ENCODE peak calls at places on chromosome 4, in nine cellular contexts. E is naive thymus-derived CD4-positive, alpha-beta T cell; G is body of pancreas; V is psoas muscle; I is left ventricle myocardium inferior; P is Caco-2; N is heart left ventricle; D is IMR-90; W is right cardiac atrium. R is an unnamed sample.

GRCh38 chr4:184104419-184105101 is 113.1 kb downstream of the ENPP6 start:
- DNase-seq in E (no peak), G (peak; percentile 40), V (no peak), I (no peak), P (no peak), N (no peak), D (no peak), W (no peak), R (no peak)

GRCh38 chr4:152382057-152382785 is 153.7 kb downstream of the FBXW7 start:
- DNase-seq in E (peak; percentile 28), G (peak; percentile 65), V (no peak), I (no peak), P (no peak), N (peak; percentile 20), D (peak; percentile 21), W (no peak), R (no peak)

GRCh38 chr4:83387922-83388676 is 53.5 kb upstream of the HPSE start:
- DNase-seq in E (peak; percentile 58), G (peak; percentile 20), V (no peak), I (no peak), P (no peak), N (no peak), D (no peak), W (no peak), R (peak; percentile 74)

GRCh38 chr4:90852232-90852631 is 725.0 kb downstream of the CCSER1 start:
- DNase-seq in E (no peak), G (no peak), V (no peak), I (no peak), P (no peak), N (no peak), D (no peak), W (no peak), R (no peak)

GRCh38 chr4:89161841-89162240 is 50.5 kb downstream of the TIGD2 start:
- DNase-seq in E (no peak), G (no peak), V (no peak), I (no peak), P (no peak), N (no peak), D (peak; percentile 6), W (no peak), R (no peak)

GRCh38 chr4:61805237-61805636 is 605.1 kb downstream of the ADGRL3 start:
- DNase-seq in E (no peak), G (no peak), V (no peak), I (no peak), P (no peak), N (no peak), D (no peak), W (no peak), R (no peak)

GRCh38 chr4:113740857-113741379 is 20.6 kb downstream of the CAMK2D start:
- DNase-seq in E (no peak), G (no peak), V (no peak), I (no peak), P (no peak), N (no peak), D (no peak), W (no peak), R (no peak)

GRCh38 chr4:180665994-180666818 is 1577.0 kb upstream of the TENM3 start:
- DNase-seq in E (peak; percentile 10), G (peak; percentile 13), V (no peak), I (no peak), P (no peak), N (no peak), D (peak; percentile 63), W (no peak), R (peak; percentile 63)

GRCh38 chr4:4609622-4610334 is 67.9 kb upstream of the STX18 start:
- DNase-seq in E (no peak), G (no peak), V (no peak), I (no peak), P (no peak), N (no peak), D (no peak), W (no peak), R (no peak)

GRCh38 chr4:71711985-71712348 is 71.9 kb downstream of the GC start:
- DNase-seq in E (no peak), G (no peak), V (no peak), I (no peak), P (no peak), N (no peak), D (no peak), W (no peak), R (no peak)

GRCh38 chr4:173571620-173572019 is 41.6 kb upstream of the HAND2 start:
- DNase-seq in E (no peak), G (no peak), V (no peak), I (no peak), P (no peak), N (no peak), D (no peak), W (no peak), R (no peak)

GRCh38 chr4:106063009-106063408 is 167.7 kb downstream of the NPNT start:
- DNase-seq in E (no peak), G (no peak), V (no peak), I (no peak), P (no peak), N (no peak), D (peak; percentile 45), W (no peak), R (no peak)

GRCh38 chr4:41142946-41143720 is 71.2 kb downstream of the APBB2 start:
- DNase-seq in E (no peak), G (peak; percentile 43), V (peak; percentile 49), I (peak; percentile 28), P (no peak), N (peak; percentile 53), D (peak; percentile 92), W (peak; percentile 76), R (no peak)
- H3K4me1 ChIP-seq in E (no peaks in the 10 kb centered on the region), G (peaks cover 49% of the 10 kb centered on the region), V (peaks cover 37% of the 10 kb centered on the region), I (peaks cover 69% of the 10 kb centered on the region), P (peaks cover 39% of the 10 kb centered on the region), N (peaks cover 36% of the 10 kb centered on the region), D (peaks cover 34% of the 10 kb centered on the region), W (peaks cover 11% of the 10 kb centered on the region), R (peaks cover 37% of the 10 kb centered on the region)

DNA sequence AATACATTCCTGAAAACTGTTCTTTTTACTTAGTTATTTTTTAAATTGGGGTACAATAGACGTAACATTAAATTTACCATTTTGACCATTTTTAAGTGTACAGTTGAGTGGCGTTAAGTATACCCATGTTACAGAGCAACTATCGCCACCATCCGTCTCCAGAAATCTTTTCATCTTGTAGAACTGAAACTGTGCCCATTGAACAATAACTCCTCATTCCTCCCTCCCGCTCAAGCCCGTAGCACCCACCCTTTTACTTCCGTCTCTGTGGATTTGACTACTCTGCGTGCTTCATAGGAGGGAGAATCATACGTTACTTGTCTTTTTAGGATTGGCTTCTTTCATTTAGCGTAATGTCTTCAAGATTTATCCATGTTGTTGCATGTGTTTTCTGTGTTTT is 55.3 kb downstream of the TMEM131L start:
- DNase-seq in E (peak; percentile 46), G (no peak), V (no peak), I (no peak), P (no peak), N (no peak), D (no peak), W (no peak), R (no peak)
- H3K4me1 ChIP-seq in E (peaks cover 71% of the 10 kb centered on the region), G (peaks cover 91% of the 10 kb centered on the region), V (peaks cover 78% of the 10 kb centered on the region), I (peaks cover 71% of the 10 kb centered on the region), P (peaks cover 75% of the 10 kb centered on the region), N (peaks cover 58% of the 10 kb centered on the region), D (peaks cover 6% of the 10 kb centered on the region), W (no peaks in the 10 kb centered on the region), R (no peaks in the 10 kb centered on the region)

DNA sequence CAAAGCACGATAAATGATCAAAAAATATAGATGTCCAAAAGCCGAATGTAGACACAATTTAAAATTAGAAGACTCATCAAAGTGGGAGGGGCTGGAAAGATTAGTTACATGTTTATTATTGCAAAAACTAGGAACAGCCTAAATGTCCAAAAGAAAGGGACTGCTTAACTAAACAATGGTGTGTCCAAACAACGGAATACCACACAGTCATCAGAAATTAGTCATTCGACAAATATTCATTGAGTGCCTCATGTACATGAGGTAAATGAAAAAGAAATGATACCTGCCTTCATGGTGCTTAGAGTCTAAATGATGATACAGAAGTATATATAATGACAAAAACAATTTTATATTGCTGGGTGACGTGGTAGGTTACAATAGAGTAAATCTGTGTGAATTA is 139.7 kb downstream of the MAML3 start:
- DNase-seq in E (no peak), G (no peak), V (no peak), I (no peak), P (no peak), N (no peak), D (peak; percentile 39), W (no peak), R (no peak)
- H3K4me1 ChIP-seq in E (no peaks in the 10 kb centered on the region), G (peaks cover 31% of the 10 kb centered on the region), V (peaks cover 5% of the 10 kb centered on the region), I (peaks cover 10% of the 10 kb centered on the region), P (peaks cover 32% of the 10 kb centered on the region), N (peaks cover 3% of the 10 kb centered on the region), D (peaks cover 4% of the 10 kb centered on the region), W (no peaks in the 10 kb centered on the region), R (peaks cover 15% of the 10 kb centered on the region)

DNA sequence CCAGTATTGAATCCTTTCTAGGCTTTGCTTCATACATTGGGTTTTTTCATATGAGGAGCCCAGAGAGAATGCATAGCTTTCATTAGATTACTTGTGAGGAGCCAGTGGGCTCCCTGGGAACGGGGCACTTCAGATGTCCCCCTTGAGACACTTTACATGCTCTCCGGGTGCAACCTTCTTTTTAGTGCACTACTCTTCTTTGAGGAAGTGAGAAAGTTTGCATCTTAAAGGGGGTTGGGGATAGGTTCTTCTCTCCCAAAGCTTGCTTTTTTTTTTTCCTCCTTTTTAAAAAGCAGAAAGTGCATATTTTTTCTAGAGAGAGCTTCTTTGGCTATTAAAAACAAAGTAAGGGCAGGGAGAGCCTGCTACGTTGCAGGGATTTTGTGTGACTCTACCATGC is 4.3 kb downstream of the HADH start:
- DNase-seq in E (no peak), G (no peak), V (no peak), I (no peak), P (no peak), N (no peak), D (no peak), W (no peak), R (no peak)
- H3K4me1 ChIP-seq in E (peaks cover 3% of the 10 kb centered on the region), G (peaks cover 53% of the 10 kb centered on the region), V (peaks cover 66% of the 10 kb centered on the region), I (peaks cover 95% of the 10 kb centered on the region), P (no peaks in the 10 kb centered on the region), N (peaks cover 69% of the 10 kb centered on the region), D (peaks cover 8% of the 10 kb centered on the region), W (peaks cover 10% of the 10 kb centered on the region), R (peaks cover 36% of the 10 kb centered on the region)

DNA sequence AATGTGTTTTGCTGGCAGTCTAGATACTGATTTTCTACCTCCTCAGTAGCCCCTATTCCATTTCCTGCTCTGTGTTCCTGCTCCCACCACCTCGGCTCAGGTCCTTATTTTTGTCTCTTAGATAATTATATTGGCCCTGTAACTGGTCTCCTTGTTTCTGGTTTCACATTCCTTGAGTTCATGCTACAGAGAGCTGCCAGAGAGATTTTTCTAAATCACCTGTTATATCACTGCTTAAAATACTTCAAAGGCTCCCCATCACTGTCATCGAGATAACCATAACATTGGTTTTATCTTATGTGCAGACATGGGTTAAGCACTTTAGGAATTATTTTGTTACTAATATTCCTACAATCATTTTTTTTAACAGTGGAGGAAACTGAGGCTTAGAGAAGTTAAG is 9.6 kb downstream of the SYNPO2 start:
- DNase-seq in E (no peak), G (no peak), V (no peak), I (no peak), P (no peak), N (no peak), D (no peak), W (no peak), R (no peak)
- H3K4me1 ChIP-seq in E (no peaks in the 10 kb centered on the region), G (peaks cover 4% of the 10 kb centered on the region), V (peaks cover 30% of the 10 kb centered on the region), I (peaks cover 86% of the 10 kb centered on the region), P (no peaks in the 10 kb centered on the region), N (peaks cover 57% of the 10 kb centered on the region), D (no peaks in the 10 kb centered on the region), W (peaks cover 3% of the 10 kb centered on the region), R (no peaks in the 10 kb centered on the region)